ENCODE peak calls at places on chromosomes 16 and 17, in four cellular contexts. S is M059J; H is EL; F is activated T-helper 2 cell treated with anti-CD3 and anti-CD28 coated beads, Interferon-gamma antibody, Interleukin-2, Interleukin-4, amounts not matched to agents 10 μg/mL and 5 μg/mL and 100 μg/mL, durations not matched to agents 14 hours and 24 hours and 36 hours. A is an unnamed sample.

GRCh38 chr17:41792835-41793748 is 6.6 kb upstream of the JUP start:
- DNase-seq in S (peak), H (peak), F (no peak), A (no peak)

GRCh38 chr17:8190506-8190905 is 526 bp upstream of the BORCS6 start:
- DNase-seq in S (no peak), H (no peak), F (no peak), A (no peak)

GRCh38 chr17:83119987-83120864 is 40.8 kb downstream of the METRNL start:
- DNase-seq in S (no peak), H (no peak), F (no peak), A (no peak)

GRCh38 chr16:85838876-85839585 is 39.5 kb downstream of the COX4I1 start:
- DNase-seq in S (no peak), H (no peak), F (no peak), A (no peak)

GRCh38 chr16:57265850-57266530 is 18.5 kb downstream of the PLLP start:
- DNase-seq in S (peak), H (no peak), F (no peak), A (no peak)

GRCh38 chr17:82281502-82282238 is 8.2 kb upstream of the CSNK1D start:
- DNase-seq in S (peak), H (peak), F (no peak), A (no peak)

GRCh38 chr17:17253445-17253844 is 16.5 kb upstream of the FLCN start:
- DNase-seq in S (no peak), H (no peak), F (no peak), A (no peak)

GRCh38 chr17:42979511-42980273 is at the start of gene PTGES3L:
- DNase-seq in S (peak), H (peak), F (peak), A (peak)

GRCh38 chr17:32609085-32609484 is 122.3 kb downstream of the CDK5R1 start:
- DNase-seq in S (peak), H (peak), F (peak), A (peak)

GRCh38 chr17:73350864-73351263 is 39.1 kb upstream of the CDC42EP4 start:
- DNase-seq in S (no peak), H (no peak), F (no peak), A (no peak)

GRCh38 chr16:75262104-75262799 is 10.8 kb upstream of the BCAR1 start:
- DNase-seq in S (no peak), H (no peak), F (no peak), A (no peak)

GRCh38 chr16:22250522-22250921 is 44.4 kb downstream of the EEF2K start:
- DNase-seq in S (peak), H (peak), F (no peak), A (no peak)

GRCh38 chr17:71383111-71383510 is 737.7 kb upstream of the SOX9 start:
- DNase-seq in S (no peak), H (no peak), F (no peak), A (no peak)

GRCh38 chr16:1944612-1945199 is 1.7 kb upstream of the MSRB1 start:
- DNase-seq in S (no peak), H (no peak), F (no peak), A (no peak)

GRCh38 chr17:50318551-50319310 is 27.2 kb upstream of the XYLT2 start:
- DNase-seq in S (no peak), H (no peak), F (no peak), A (no peak)

GRCh38 chr16:4270595-4270994 is 2.2 kb downstream of the TFAP4 start:
- DNase-seq in S (no peak), H (no peak), F (no peak), A (no peak)

GRCh38 chr17:49748791-49749190 is 15.1 kb downstream of the FAM117A start:
- DNase-seq in S (no peak), H (no peak), F (peak), A (peak)

GRCh38 chr16:13379266-13379665 is 477.9 kb downstream of the SHISA9 start:
- DNase-seq in S (no peak), H (no peak), F (no peak), A (no peak)

GRCh38 chr17:50917418-50917743 is 51.2 kb upstream of the TOB1 start:
- DNase-seq in S (no peak), H (no peak), F (no peak), A (no peak)

GRCh38 chr17:68993112-68993511 is 37.9 kb upstream of the ABCA8 start:
- DNase-seq in S (no peak), H (peak), F (no peak), A (no peak)

GRCh38 chr17:77045441-77046041 is 95.2 kb upstream of the SEC14L1 start:
- DNase-seq in S (peak), H (peak), F (no peak), A (no peak)

GRCh38 chr17:49051269-49051668 is 54.1 kb downstream of the IGF2BP1 start:
- DNase-seq in S (no peak), H (no peak), F (no peak), A (no peak)

GRCh38 chr16:74606521-74607309 is at the start of gene GLG1:
- DNase-seq in S (peak), H (peak), F (peak), A (peak)